ENCODE peak calls at places on chromosomes 6 and 20, in nine cellular contexts. One of them, this sample, is unnamed.

GRCh38 chr20:61134286-61135035 is 117.6 kb upstream of the CDH4 start:
- DNase-seq in tibial artery: no peak
- DNase-seq in cardiac fibroblast: no peak
- DNase-seq in keratinocyte: no peak
- DNase-seq in AG09309: no peak
- DNase-seq in BE2C: no peak
- DNase-seq in uterus: no peak
- DNase-seq in CD8-positive, alpha-beta memory T cell: no peak
- DNase-seq in OCI-LY7: no peak
- DNase-seq in this sample: no peak

GRCh38 chr6:25279748-25280616 is 808 bp downstream of the CARMIL1 start:
- DNase-seq in tibial artery: no peak
- DNase-seq in cardiac fibroblast: no peak
- DNase-seq in keratinocyte: no peak
- DNase-seq in AG09309: no peak
- DNase-seq in BE2C: peak
- DNase-seq in uterus: peak
- DNase-seq in CD8-positive, alpha-beta memory T cell: no peak
- DNase-seq in OCI-LY7: peak
- DNase-seq in this sample: no peak

GRCh38 chr20:58010666-58011065 is 217.8 kb downstream of the ANKRD60 start:
- DNase-seq in tibial artery: peak
- DNase-seq in cardiac fibroblast: no peak
- DNase-seq in keratinocyte: no peak
- DNase-seq in AG09309: no peak
- DNase-seq in BE2C: no peak
- DNase-seq in uterus: no peak
- DNase-seq in CD8-positive, alpha-beta memory T cell: no peak
- DNase-seq in OCI-LY7: no peak
- DNase-seq in this sample: no peak

GRCh38 chr20:44198872-44199271 is 11.7 kb downstream of the OSER1 start:
- DNase-seq in tibial artery: no peak
- DNase-seq in cardiac fibroblast: no peak
- DNase-seq in keratinocyte: no peak
- DNase-seq in AG09309: no peak
- DNase-seq in BE2C: no peak
- DNase-seq in uterus: no peak
- DNase-seq in CD8-positive, alpha-beta memory T cell: no peak
- DNase-seq in OCI-LY7: no peak
- DNase-seq in this sample: no peak

GRCh38 chr20:50504231-50504823 is 5.9 kb upstream of the PTPN1 start:
- DNase-seq in tibial artery: no peak
- DNase-seq in cardiac fibroblast: peak
- DNase-seq in keratinocyte: no peak
- DNase-seq in AG09309: no peak
- DNase-seq in BE2C: no peak
- DNase-seq in uterus: no peak
- DNase-seq in CD8-positive, alpha-beta memory T cell: no peak
- DNase-seq in OCI-LY7: peak
- DNase-seq in this sample: no peak

GRCh38 chr6:21426841-21427490 is 166.6 kb upstream of the SOX4 start:
- DNase-seq in tibial artery: no peak
- DNase-seq in cardiac fibroblast: peak
- DNase-seq in keratinocyte: no peak
- DNase-seq in AG09309: peak
- DNase-seq in BE2C: no peak
- DNase-seq in uterus: no peak
- DNase-seq in CD8-positive, alpha-beta memory T cell: no peak
- DNase-seq in OCI-LY7: no peak
- DNase-seq in this sample: no peak

GRCh38 chr6:16257999-16258708 is 19.8 kb downstream of the GMPR start:
- DNase-seq in tibial artery: no peak
- DNase-seq in cardiac fibroblast: peak
- DNase-seq in keratinocyte: no peak
- DNase-seq in AG09309: no peak
- DNase-seq in BE2C: no peak
- DNase-seq in uterus: peak
- DNase-seq in CD8-positive, alpha-beta memory T cell: no peak
- DNase-seq in OCI-LY7: no peak
- DNase-seq in this sample: peak

GRCh38 chr6:66361886-66362285 is 654.9 kb upstream of the EYS start:
- DNase-seq in tibial artery: no peak
- DNase-seq in cardiac fibroblast: no peak
- DNase-seq in keratinocyte: no peak
- DNase-seq in AG09309: no peak
- DNase-seq in BE2C: no peak
- DNase-seq in uterus: no peak
- DNase-seq in CD8-positive, alpha-beta memory T cell: no peak
- DNase-seq in OCI-LY7: no peak
- DNase-seq in this sample: no peak

GRCh38 chr6:150537481-150537880 is 62.2 kb upstream of the PLEKHG1 start:
- DNase-seq in tibial artery: no peak
- DNase-seq in cardiac fibroblast: no peak
- DNase-seq in keratinocyte: no peak
- DNase-seq in AG09309: no peak
- DNase-seq in BE2C: no peak
- DNase-seq in uterus: no peak
- DNase-seq in CD8-positive, alpha-beta memory T cell: no peak
- DNase-seq in OCI-LY7: no peak
- DNase-seq in this sample: no peak

GRCh38 chr6:144033816-144034540 is 25.9 kb upstream of the PLAGL1 start:
- DNase-seq in tibial artery: no peak
- DNase-seq in cardiac fibroblast: peak
- DNase-seq in keratinocyte: no peak
- DNase-seq in AG09309: peak
- DNase-seq in BE2C: no peak
- DNase-seq in uterus: no peak
- DNase-seq in CD8-positive, alpha-beta memory T cell: no peak
- DNase-seq in OCI-LY7: no peak
- DNase-seq in this sample: peak

GRCh38 chr6:64357430-64357829 is 721.8 kb downstream of the PHF3 start:
- DNase-seq in tibial artery: no peak
- DNase-seq in cardiac fibroblast: no peak
- DNase-seq in keratinocyte: no peak
- DNase-seq in AG09309: no peak
- DNase-seq in BE2C: no peak
- DNase-seq in uterus: no peak
- DNase-seq in CD8-positive, alpha-beta memory T cell: no peak
- DNase-seq in OCI-LY7: no peak
- DNase-seq in this sample: no peak

GRCh38 chr6:137802408-137803182 is 64.5 kb upstream of the TNFAIP3 start:
- DNase-seq in tibial artery: no peak
- DNase-seq in cardiac fibroblast: no peak
- DNase-seq in keratinocyte: no peak
- DNase-seq in AG09309: no peak
- DNase-seq in BE2C: no peak
- DNase-seq in uterus: no peak
- DNase-seq in CD8-positive, alpha-beta memory T cell: no peak
- DNase-seq in OCI-LY7: no peak
- DNase-seq in this sample: no peak

GRCh38 chr6:131755597-131755996 is 44.8 kb upstream of the CTAGE9 start:
- DNase-seq in tibial artery: no peak
- DNase-seq in cardiac fibroblast: no peak
- DNase-seq in keratinocyte: no peak
- DNase-seq in AG09309: peak
- DNase-seq in BE2C: no peak
- DNase-seq in uterus: no peak
- DNase-seq in CD8-positive, alpha-beta memory T cell: no peak
- DNase-seq in OCI-LY7: no peak
- DNase-seq in this sample: peak

GRCh38 chr20:733806-734205 is 34.5 kb downstream of the SLC52A3 start:
- DNase-seq in tibial artery: no peak
- DNase-seq in cardiac fibroblast: no peak
- DNase-seq in keratinocyte: no peak
- DNase-seq in AG09309: no peak
- DNase-seq in BE2C: no peak
- DNase-seq in uterus: no peak
- DNase-seq in CD8-positive, alpha-beta memory T cell: no peak
- DNase-seq in OCI-LY7: no peak
- DNase-seq in this sample: no peak

GRCh38 chr6:158514991-158515390 is 44.9 kb upstream of the TMEM181 start:
- DNase-seq in tibial artery: no peak
- DNase-seq in cardiac fibroblast: no peak
- DNase-seq in keratinocyte: no peak
- DNase-seq in AG09309: no peak
- DNase-seq in BE2C: no peak
- DNase-seq in uterus: no peak
- DNase-seq in CD8-positive, alpha-beta memory T cell: no peak
- DNase-seq in OCI-LY7: no peak
- DNase-seq in this sample: no peak

GRCh38 chr6:81937296-81937937 is 184.9 kb upstream of the TENT5A start:
- DNase-seq in tibial artery: no peak
- DNase-seq in cardiac fibroblast: no peak
- DNase-seq in keratinocyte: no peak
- DNase-seq in AG09309: no peak
- DNase-seq in BE2C: no peak
- DNase-seq in uterus: no peak
- DNase-seq in CD8-positive, alpha-beta memory T cell: no peak
- DNase-seq in OCI-LY7: no peak
- DNase-seq in this sample: no peak

GRCh38 chr6:81940451-81940850 is 188.0 kb upstream of the TENT5A start:
- DNase-seq in tibial artery: no peak
- DNase-seq in cardiac fibroblast: no peak
- DNase-seq in keratinocyte: no peak
- DNase-seq in AG09309: no peak
- DNase-seq in BE2C: no peak
- DNase-seq in uterus: no peak
- DNase-seq in CD8-positive, alpha-beta memory T cell: no peak
- DNase-seq in OCI-LY7: no peak
- DNase-seq in this sample: no peak

GRCh38 chr6:81938014-81938761 is 185.7 kb upstream of the TENT5A start:
- DNase-seq in tibial artery: no peak
- DNase-seq in cardiac fibroblast: peak
- DNase-seq in keratinocyte: peak
- DNase-seq in AG09309: peak
- DNase-seq in BE2C: no peak
- DNase-seq in uterus: no peak
- DNase-seq in CD8-positive, alpha-beta memory T cell: no peak
- DNase-seq in OCI-LY7: no peak
- DNase-seq in this sample: peak

GRCh38 chr6:81939774-81940165 is 187.3 kb upstream of the TENT5A start:
- DNase-seq in tibial artery: no peak
- DNase-seq in cardiac fibroblast: peak
- DNase-seq in keratinocyte: no peak
- DNase-seq in AG09309: no peak
- DNase-seq in BE2C: no peak
- DNase-seq in uterus: no peak
- DNase-seq in CD8-positive, alpha-beta memory T cell: no peak
- DNase-seq in OCI-LY7: no peak
- DNase-seq in this sample: no peak

DNA sequence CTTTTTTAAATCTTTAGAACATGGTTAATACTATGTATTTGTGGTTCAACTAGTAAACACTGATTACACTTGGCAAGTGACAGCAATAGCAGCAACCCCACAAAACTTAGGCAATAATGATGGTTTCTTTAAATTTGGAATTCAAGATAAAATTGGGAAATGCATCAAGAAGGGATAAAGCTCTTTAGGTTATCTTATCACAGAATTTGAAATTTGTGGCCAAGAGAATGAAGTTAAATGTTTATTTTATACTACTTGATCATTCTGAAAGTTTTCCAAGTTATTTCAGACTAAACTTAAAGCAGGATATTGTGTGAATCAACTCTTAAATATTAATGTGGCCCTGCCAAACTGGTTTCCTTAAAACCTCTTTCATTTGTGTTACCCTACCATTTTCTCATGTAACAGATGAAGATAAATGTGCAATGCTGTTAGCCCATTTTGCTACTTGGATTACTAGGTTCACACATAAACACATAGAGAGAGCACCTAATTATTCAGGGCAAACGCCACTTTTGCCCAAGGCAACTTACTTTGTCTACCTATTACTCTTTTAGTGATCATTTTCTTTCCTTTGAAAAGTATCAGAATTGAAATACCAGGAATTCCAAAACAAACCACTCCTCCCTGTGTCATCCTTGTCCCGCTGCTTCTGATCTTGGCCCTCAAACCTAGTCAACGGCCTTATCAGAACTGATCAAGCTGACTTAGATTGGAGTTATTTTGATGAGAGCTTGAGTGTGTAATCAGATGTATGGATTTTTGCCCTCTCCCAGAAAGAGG is 186.7 kb upstream of the TENT5A start:
- DNase-seq in tibial artery: no peak
- DNase-seq in cardiac fibroblast: peak
- DNase-seq in keratinocyte: peak
- DNase-seq in AG09309: peak
- DNase-seq in BE2C: no peak
- DNase-seq in uterus: no peak
- DNase-seq in CD8-positive, alpha-beta memory T cell: no peak
- DNase-seq in OCI-LY7: no peak
- DNase-seq in this sample: peak
- H3K4me3 ChIP-seq in tibial artery: no peak
- H3K4me3 ChIP-seq in cardiac fibroblast: no peak
- H3K4me3 ChIP-seq in keratinocyte: no peak
- H3K4me3 ChIP-seq in AG09309: no peak
- H3K4me3 ChIP-seq in BE2C: no peak
- H3K4me3 ChIP-seq in uterus: no peak
- H3K4me3 ChIP-seq in CD8-positive, alpha-beta memory T cell: no peak
- H3K4me3 ChIP-seq in OCI-LY7: no peak
- H3K4me3 ChIP-seq in this sample: no peak

GRCh38 chr6:29200767-29201662 is 30.3 kb downstream of the OR2J2 start:
- DNase-seq in tibial artery: no peak
- DNase-seq in cardiac fibroblast: no peak
- DNase-seq in keratinocyte: no peak
- DNase-seq in AG09309: no peak
- DNase-seq in BE2C: no peak
- DNase-seq in uterus: no peak
- DNase-seq in CD8-positive, alpha-beta memory T cell: no peak
- DNase-seq in OCI-LY7: no peak
- DNase-seq in this sample: no peak
- H3K4me3 ChIP-seq in tibial artery: no peak
- H3K4me3 ChIP-seq in cardiac fibroblast: no peak
- H3K4me3 ChIP-seq in keratinocyte: no peak
- H3K4me3 ChIP-seq in AG09309: no peak
- H3K4me3 ChIP-seq in BE2C: no peak
- H3K4me3 ChIP-seq in uterus: no peak
- H3K4me3 ChIP-seq in CD8-positive, alpha-beta memory T cell: no peak
- H3K4me3 ChIP-seq in OCI-LY7: no peak
- H3K4me3 ChIP-seq in this sample: no peak

DNA sequence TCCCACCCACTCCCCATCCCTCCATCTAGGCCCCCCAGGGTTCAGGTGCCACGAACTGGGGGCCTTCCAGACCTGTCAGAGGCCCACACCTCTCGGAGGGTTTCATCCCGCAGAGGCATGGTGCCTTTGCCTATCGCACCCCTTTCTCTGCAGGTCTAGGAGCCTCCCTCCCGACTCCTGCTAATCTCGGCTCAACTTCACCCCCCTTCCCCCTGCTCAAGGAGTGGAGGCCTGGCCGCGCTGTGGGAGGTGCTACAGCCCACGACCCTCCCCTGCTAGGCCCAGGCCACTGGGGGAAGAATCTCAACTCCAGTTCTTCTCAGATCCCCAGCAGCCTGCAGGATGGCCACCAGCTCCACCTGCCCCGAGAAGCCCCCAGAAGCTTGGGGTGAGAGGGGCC is at the start of gene TULP1:
- DNase-seq in tibial artery: no peak
- DNase-seq in cardiac fibroblast: no peak
- DNase-seq in keratinocyte: no peak
- DNase-seq in AG09309: no peak
- DNase-seq in BE2C: no peak
- DNase-seq in uterus: no peak
- DNase-seq in CD8-positive, alpha-beta memory T cell: no peak
- DNase-seq in OCI-LY7: no peak
- DNase-seq in this sample: no peak
- H3K4me3 ChIP-seq in tibial artery: no peak
- H3K4me3 ChIP-seq in cardiac fibroblast: no peak
- H3K4me3 ChIP-seq in keratinocyte: no peak
- H3K4me3 ChIP-seq in AG09309: no peak
- H3K4me3 ChIP-seq in BE2C: no peak
- H3K4me3 ChIP-seq in uterus: peak
- H3K4me3 ChIP-seq in CD8-positive, alpha-beta memory T cell: no peak
- H3K4me3 ChIP-seq in OCI-LY7: no peak
- H3K4me3 ChIP-seq in this sample: peak

GRCh38 chr6:99612551-99613397 is 6.1 kb downstream of the PRDM13 start:
- DNase-seq in tibial artery: no peak
- DNase-seq in cardiac fibroblast: no peak
- DNase-seq in keratinocyte: no peak
- DNase-seq in AG09309: no peak
- DNase-seq in BE2C: no peak
- DNase-seq in uterus: no peak
- DNase-seq in CD8-positive, alpha-beta memory T cell: no peak
- DNase-seq in OCI-LY7: no peak
- DNase-seq in this sample: no peak
- H3K4me3 ChIP-seq in tibial artery: peak
- H3K4me3 ChIP-seq in cardiac fibroblast: no peak
- H3K4me3 ChIP-seq in keratinocyte: no peak
- H3K4me3 ChIP-seq in AG09309: peak
- H3K4me3 ChIP-seq in BE2C: peak
- H3K4me3 ChIP-seq in uterus: no peak
- H3K4me3 ChIP-seq in CD8-positive, alpha-beta memory T cell: no peak
- H3K4me3 ChIP-seq in OCI-LY7: no peak
- H3K4me3 ChIP-seq in this sample: peak

This sample was measured in astrocyte of the cerebellum.